ENCODE peak calls at places on chromosome 5, in seven cellular contexts. N, Y, O, T, S, X and H are unnamed samples.

GRCh38 chr5:149599375-149599774 is 18.1 kb downstream of the ARHGEF37 start:
- DNase-seq in Y (no peak), X (no peak), S (no peak), T (no peak), N (no peak), O (no peak), H (no peak)

GRCh38 chr5:112574566-112574965 is 155.5 kb upstream of the EPB41L4A start:
- DNase-seq in X (no peak), N (no peak), Y (no peak), S (no peak), O (no peak), T (no peak), H (no peak)

GRCh38 chr5:171680485-171680884 is 105.1 kb upstream of the SMIM23 start:
- DNase-seq in X (no peak), O (no peak), S (no peak), T (no peak), N (no peak), Y (no peak), H (no peak)

GRCh38 chr5:103422756-103423155 is 139.8 kb downstream of the NUDT12 start:
- DNase-seq in T (no peak), Y (no peak), N (no peak), X (no peak), O (no peak), S (no peak), H (no peak)

GRCh38 chr5:171337207-171337562 is 28.1 kb downstream of the TLX3 start:
- DNase-seq in O (no peak), N (no peak), T (no peak), Y (no peak), X (no peak), S (no peak), H (no peak)

GRCh38 chr5:9370256-9370655 is 175.6 kb downstream of the SEMA5A start:
- DNase-seq in N (no peak), O (no peak), T (no peak), Y (no peak), S (no peak), X (no peak), H (no peak)

GRCh38 chr5:17620627-17621026 is 10.4 kb downstream of the TAF11L12 start:
- DNase-seq in O (no peak), Y (no peak), X (no peak), N (no peak), S (no peak), T (no peak), H (no peak)

GRCh38 chr5:82985763-82986162 is 91.4 kb downstream of the TMEM167A start:
- DNase-seq in O (no peak), T (no peak), Y (no peak), X (no peak), S (no peak), N (no peak), H (no peak)

GRCh38 chr5:56026863-56027300 is 32.1 kb upstream of the IL6ST start:
- DNase-seq in T (no peak), O (no peak), S (no peak), Y (no peak), X (no peak), N (no peak), H (no peak)